ENCODE peak calls at places on chromosomes 3 and 15, in ten cellular contexts. F is AG04449, I is upper lobe of right lung, Q is fibroblast of the aortic adventitia, U is cardiac fibroblast, C is esophagus squamous epithelium, H is IMR-90, D is mucosa of descending colon, N is fibroblast of pulmonary artery, V is sigmoid colon. A is an unnamed sample.

GRCh38 chr15:35349916-35350315 is 196.0 kb downstream of the DPH6 start:
- DNase-seq in N (no peak), I (no peak), C (no peak), H (no peak), D (no peak), Q (no peak), F (no peak), V (no peak), U (no peak), A (no peak)

GRCh38 chr15:45184562-45185041 is 3.2 kb downstream of the SHF start:
- DNase-seq in V (no peak), I (no peak), D (no peak), Q (no peak), F (no peak), U (no peak), H (no peak), N (no peak), C (no peak), A (no peak)

GRCh38 chr3:71069797-71070196 is 513.7 kb downstream of the FOXP1 start:
- DNase-seq in C (no peak), N (peak; percentile 76), H (no peak), D (peak; percentile 86), Q (peak; percentile 82), V (peak; percentile 76), I (no peak), F (no peak), U (peak; percentile 80), A (peak; percentile 64)

GRCh38 chr3:16887130-16887529 is 2.4 kb downstream of the PLCL2 start:
- DNase-seq in C (no peak), U (no peak), Q (no peak), D (no peak), V (no peak), N (no peak), I (no peak), H (no peak), F (no peak), A (no peak)

GRCh38 chr15:71364117-71364584 is 248.9 kb downstream of the THSD4 start:
- DNase-seq in U (no peak), H (no peak), I (no peak), N (no peak), V (no peak), D (peak; percentile 34), Q (no peak), F (no peak), C (no peak), A (no peak)

GRCh38 chr3:16513141-16514020 is at the start of gene RFTN1:
- DNase-seq in F (no peak), C (no peak), I (peak; percentile 85), N (peak; percentile 63), V (no peak), H (peak; percentile 70), D (peak; percentile 53), U (peak; percentile 65), Q (peak; percentile 49), A (peak; percentile 74)

GRCh38 chr3:157148123-157148889 is 11.6 kb downstream of the CCNL1 start:
- DNase-seq in H (no peak), N (no peak), U (no peak), F (no peak), Q (no peak), I (no peak), C (no peak), D (no peak), V (no peak), A (peak; percentile 44)

GRCh38 chr15:58931985-58932384 is 1.5 kb downstream of the SLTM start:
- DNase-seq in U (peak; percentile 80), D (peak; percentile 51), H (peak; percentile 63), V (no peak), I (no peak), Q (peak; percentile 76), F (no peak), N (peak; percentile 55), C (no peak), A (peak; percentile 66)

GRCh38 chr15:75038948-75039533 is 15.7 kb downstream of the PPCDC start:
- DNase-seq in V (no peak), H (no peak), D (no peak), Q (no peak), U (no peak), F (no peak), N (no peak), C (no peak), I (no peak), A (no peak)

GRCh38 chr15:75044258-75044878 is 21.0 kb downstream of the PPCDC start:
- DNase-seq in H (no peak), N (no peak), Q (no peak), U (no peak), D (no peak), F (no peak), I (no peak), C (no peak), V (no peak), A (peak; percentile 48)

GRCh38 chr15:75043509-75044257 is 20.3 kb downstream of the PPCDC start:
- DNase-seq in H (peak; percentile 100), C (peak; percentile 59), F (peak; percentile 78), V (peak; percentile 98), U (peak; percentile 100), Q (peak; percentile 100), I (peak; percentile 96), N (peak; percentile 100), D (peak; percentile 83), A (peak; percentile 97)

GRCh38 chr15:75045332-75046015 is 22.1 kb downstream of the PPCDC start:
- DNase-seq in V (no peak), N (no peak), C (no peak), D (no peak), H (no peak), F (no peak), Q (no peak), I (no peak), U (no peak), A (peak; percentile 93)

DNA sequence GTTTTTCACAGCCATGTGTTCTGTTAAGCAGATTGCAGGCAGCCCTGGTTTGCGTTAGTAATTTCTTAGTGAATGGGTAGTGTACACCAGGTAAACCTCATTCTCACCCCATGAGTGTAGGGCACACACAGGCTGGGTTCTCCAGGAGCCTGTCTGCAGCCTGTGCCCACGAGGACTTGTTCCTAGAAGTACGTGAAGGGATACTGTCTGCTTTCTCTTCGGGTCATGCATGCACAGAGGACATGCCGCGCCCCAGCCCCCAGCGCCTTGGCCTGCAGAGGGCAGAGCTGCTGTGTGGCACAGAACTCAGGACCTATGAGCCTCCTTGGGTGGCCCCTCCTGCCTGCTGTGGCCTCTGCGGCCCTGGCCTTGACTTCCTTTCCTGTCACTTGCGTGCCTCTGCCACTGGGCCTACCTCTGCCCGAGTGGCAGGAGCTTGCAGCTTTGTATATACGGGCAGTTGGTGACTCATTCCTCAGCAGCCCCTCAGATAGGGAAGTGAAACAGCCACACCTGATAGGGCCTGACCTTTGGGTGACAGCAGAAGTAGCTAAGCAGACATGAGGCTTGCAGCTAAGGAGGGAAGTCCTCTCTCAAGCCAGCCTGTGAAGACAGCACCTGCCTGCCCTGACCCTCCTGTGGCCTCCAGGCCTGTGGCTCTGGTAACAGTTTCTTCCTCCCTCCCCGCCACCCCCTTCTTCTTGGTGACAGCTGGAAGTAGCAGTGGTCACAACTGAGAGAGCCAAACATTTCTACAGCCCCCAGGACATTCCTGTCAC is 19.5 kb downstream of the PPCDC start:
- DNase-seq in D (peak; percentile 88), N (peak; percentile 53), F (no peak), U (peak; percentile 59), I (peak; percentile 94), V (peak; percentile 84), Q (peak; percentile 31), H (peak; percentile 64), C (peak; percentile 70), A (peak; percentile 100)
- H3K4me3 ChIP-seq in D (no peak overlapping the region), N (no peak overlapping the region), F (no peak overlapping the region), U (no peak overlapping the region), I (no peak overlapping the region), V (peak overlapping the region; percentile 20), Q (peak overlapping the region; percentile 5), H (no peak overlapping the region), C (peak overlapping the region; percentile 29), A (peak overlapping the region; percentile 57)

GRCh38 chr3:120416868-120417267 is 33.9 kb downstream of the FSTL1 start:
- DNase-seq in U (no peak), F (no peak), V (no peak), I (no peak), Q (no peak), C (no peak), H (no peak), D (peak; percentile 12), N (no peak), A (no peak)

GRCh38 chr3:120418866-120419490 is 31.8 kb downstream of the FSTL1 start:
- DNase-seq in C (no peak), D (peak; percentile 75), U (peak; percentile 77), F (no peak), I (peak; percentile 71), Q (peak; percentile 58), H (no peak), N (peak; percentile 70), V (no peak), A (peak; percentile 69)

GRCh38 chr3:120415756-120416155 is 35.0 kb downstream of the FSTL1 start:
- DNase-seq in Q (no peak), H (no peak), D (no peak), C (no peak), F (no peak), I (no peak), V (no peak), U (no peak), N (no peak), A (no peak)

GRCh38 chr3:120418446-120418845 is 32.3 kb downstream of the FSTL1 start:
- DNase-seq in I (no peak), C (no peak), H (no peak), F (no peak), D (no peak), Q (no peak), U (no peak), V (no peak), N (no peak), A (no peak)

DNA sequence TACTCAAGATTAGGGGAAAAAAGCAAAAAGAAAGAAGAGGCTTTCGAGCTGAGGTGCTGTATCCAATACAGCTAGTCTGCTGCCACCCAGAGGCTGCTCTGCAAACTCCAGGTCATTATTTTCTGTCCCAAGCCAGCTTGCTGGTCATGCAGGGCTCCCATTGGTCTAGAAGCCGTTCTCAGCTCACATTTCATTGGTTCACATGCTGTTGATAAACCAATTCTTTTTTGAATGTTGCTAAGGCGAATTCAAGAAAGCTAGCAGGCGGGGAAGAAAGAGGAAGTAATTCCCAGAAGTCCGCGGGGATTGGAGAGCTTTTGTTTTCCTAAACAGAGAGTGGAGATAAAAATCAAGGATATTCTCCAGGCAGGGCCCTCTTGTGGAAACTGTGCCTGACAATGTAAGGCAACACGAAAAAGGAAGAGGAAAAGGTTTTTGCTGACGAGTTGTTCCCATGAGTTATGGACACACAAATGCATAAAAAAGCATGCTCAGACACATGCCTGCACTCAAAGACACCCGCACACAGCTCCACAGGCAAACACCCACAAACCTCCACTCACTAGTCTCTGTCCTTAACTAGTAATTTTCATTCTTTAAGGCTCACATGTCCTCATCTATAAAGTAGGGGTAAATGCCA is 33.4 kb downstream of the FSTL1 start:
- DNase-seq in U (peak; percentile 99), F (peak; percentile 94), N (peak; percentile 99), C (peak; percentile 43), Q (peak; percentile 99), I (peak; percentile 89), V (peak; percentile 96), H (peak; percentile 99), D (peak; percentile 98), A (peak; percentile 96)
- H3K4me3 ChIP-seq in U (no peak overlapping the region), F (peak overlapping the region; percentile 28), N (peak overlapping the region; percentile 4), C (peak overlapping the region; percentile 52), Q (peak overlapping the region; percentile 8), I (peak overlapping the region; percentile 32), V (peak overlapping the region; percentile 33), H (no peak overlapping the region), D (no peak overlapping the region), A (peak overlapping the region; percentile 55)

DNA sequence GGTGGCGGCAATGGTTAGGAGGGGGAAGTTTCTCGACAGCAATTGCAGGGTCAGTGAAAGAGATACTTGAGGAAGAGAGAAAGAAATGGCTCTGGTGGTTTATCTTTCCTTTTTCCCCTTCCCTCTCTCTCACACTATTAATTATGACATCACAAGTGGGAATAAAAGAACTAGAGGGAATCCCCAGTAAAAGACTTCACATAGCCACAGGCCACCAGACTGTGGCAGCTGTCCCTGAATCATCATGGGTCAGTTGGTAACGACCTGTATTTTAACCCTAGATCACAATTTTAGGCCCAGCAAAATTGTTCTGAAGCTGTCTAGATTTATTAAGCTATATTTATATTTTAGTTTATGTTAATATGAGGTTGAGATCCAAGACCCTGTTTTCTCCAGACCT is 40.3 kb downstream of the MBNL1 start:
- DNase-seq in H (no peak), C (no peak), V (no peak), N (no peak), U (no peak), F (no peak), I (no peak), Q (no peak), D (no peak), A (no peak)
- H3K4me3 ChIP-seq in H (no peak overlapping the region), C (no peak overlapping the region), V (peak overlapping the region; percentile 27), N (no peak overlapping the region), U (no peak overlapping the region), F (no peak overlapping the region), I (no peak overlapping the region), Q (no peak overlapping the region), D (no peak overlapping the region), A (no peak overlapping the region)

GRCh38 chr3:134483195-134483890 is 2.4 kb downstream of the ANAPC13 start:
- DNase-seq in I (no peak), D (no peak), V (no peak), Q (peak; percentile 83), U (peak; percentile 59), C (no peak), H (peak; percentile 91), N (peak; percentile 70), F (peak; percentile 58), A (no peak)
- H3K4me3 ChIP-seq in I (no peak overlapping the region), D (no peak overlapping the region), V (no peak overlapping the region), Q (peak overlapping the region; percentile 1), U (no peak overlapping the region), C (no peak overlapping the region), H (no peak overlapping the region), N (peak overlapping the region; percentile 8), F (no peak overlapping the region), A (no peak overlapping the region)